ENCODE peak calls at places on chromosomes 12 and 14, in eight cellular contexts. J is cortex of kidney; U is HS-5; R is neural crest cell; I is activated T-cell treated with anti-CD3 and anti-CD28 coated beads, Interleukin-2, amount 50 U/mL, for 72 hours; Z is tibial artery; H is iPS DF 19.7; X is heart left ventricle. Q is an unnamed sample.

GRCh38 chr12:54364413-54364812 is at the start of gene GPR84:
- DNase-seq in J (no peak), U (no peak), R (no peak), I (peak), Z (no peak), H (no peak), X (no peak), Q (no peak)

GRCh38 chr14:31241450-31242114 is 34.0 kb upstream of the HECTD1 start:
- DNase-seq in J (no peak), U (no peak), R (no peak), I (no peak), Z (no peak), H (no peak), X (no peak), Q (no peak)

GRCh38 chr12:106195638-106196037 is 52.2 kb downstream of the CKAP4 start:
- DNase-seq in J (no peak), U (no peak), R (no peak), I (no peak), Z (peak), H (no peak), X (peak), Q (peak)

GRCh38 chr12:2722806-2723205 is 72.0 kb upstream of the FKBP4 start:
- DNase-seq in J (no peak), U (no peak), R (no peak), I (no peak), Z (no peak), H (no peak), X (no peak), Q (no peak)

GRCh38 chr12:109358154-109358869 is 10.6 kb downstream of the MYO1H start:
- DNase-seq in J (no peak), U (no peak), R (no peak), I (peak), Z (no peak), H (no peak), X (no peak), Q (no peak)

GRCh38 chr14:48341069-48341468 is 665.7 kb upstream of the MDGA2 start:
- DNase-seq in J (no peak), U (no peak), R (no peak), I (no peak), Z (no peak), H (no peak), X (no peak), Q (no peak)

GRCh38 chr12:124434951-124435805 is 132.2 kb downstream of the NCOR2 start:
- DNase-seq in J (no peak), U (no peak), R (no peak), I (no peak), Z (no peak), H (no peak), X (no peak), Q (no peak)

GRCh38 chr12:28517101-28517500 is 326.8 kb downstream of the CCDC91 start:
- DNase-seq in J (no peak), U (no peak), R (no peak), I (no peak), Z (no peak), H (no peak), X (no peak), Q (no peak)

GRCh38 chr12:52332381-52332780 is 11.2 kb upstream of the KRT83 start:
- DNase-seq in J (no peak), U (no peak), R (no peak), I (no peak), Z (peak), H (no peak), X (no peak), Q (no peak)

GRCh38 chr12:113237748-113238147 is 16.5 kb downstream of the TPCN1 start:
- DNase-seq in J (no peak), U (no peak), R (no peak), I (no peak), Z (peak), H (no peak), X (no peak), Q (no peak)

GRCh38 chr14:53536446-53536845 is 383.3 kb upstream of the DDHD1 start:
- DNase-seq in J (no peak), U (no peak), R (no peak), I (no peak), Z (no peak), H (no peak), X (no peak), Q (no peak)

GRCh38 chr12:67366530-67367196 is 97.5 kb downstream of the CAND1 start:
- DNase-seq in J (no peak), U (peak), R (no peak), I (no peak), Z (no peak), H (no peak), X (no peak), Q (no peak)

GRCh38 chr14:89845346-89845745 is 109.2 kb downstream of the EFCAB11 start:
- DNase-seq in J (no peak), U (no peak), R (no peak), I (no peak), Z (no peak), H (no peak), X (no peak), Q (no peak)

GRCh38 chr12:91478500-91478899 is 295.9 kb upstream of the DCN start:
- DNase-seq in J (no peak), U (no peak), R (no peak), I (no peak), Z (no peak), H (no peak), X (no peak), Q (no peak)

GRCh38 chr14:103292426-103293374 is 41.3 kb upstream of the EIF5 start:
- DNase-seq in J (no peak), U (peak), R (peak), I (peak), Z (peak), H (no peak), X (peak), Q (no peak)

GRCh38 chr14:101839236-101839635 is 77.7 kb downstream of the PPP2R5C start:
- DNase-seq in J (no peak), U (no peak), R (no peak), I (peak), Z (no peak), H (no peak), X (no peak), Q (no peak)

GRCh38 chr12:110102255-110102654 is 21.9 kb upstream of the IFT81 start:
- DNase-seq in J (no peak), U (peak), R (peak), I (peak), Z (no peak), H (peak), X (no peak), Q (no peak)

GRCh38 chr12:53613821-53614220 is 12.4 kb downstream of the ATF7 start:
- DNase-seq in J (no peak), U (no peak), R (no peak), I (no peak), Z (no peak), H (no peak), X (no peak), Q (no peak)

GRCh38 chr14:35631071-35631805 is 97.3 kb downstream of the INSM2 start:
- DNase-seq in J (no peak), U (no peak), R (no peak), I (no peak), Z (no peak), H (no peak), X (no peak), Q (no peak)

GRCh38 chr14:54814076-54814475 is 88.5 kb downstream of the GCH1 start:
- DNase-seq in J (no peak), U (no peak), R (no peak), I (peak), Z (no peak), H (no peak), X (no peak), Q (no peak)

GRCh38 chr12:94092516-94093241 is 55.7 kb upstream of the PLXNC1 start:
- DNase-seq in J (no peak), U (no peak), R (no peak), I (no peak), Z (peak), H (no peak), X (no peak), Q (no peak)

GRCh38 chr12:116962197-116962596 is 51.4 kb downstream of the FBXW8 start:
- DNase-seq in J (no peak), U (no peak), R (no peak), I (peak), Z (no peak), H (no peak), X (no peak), Q (no peak)

GRCh38 chr14:85187521-85187920 is 342.4 kb upstream of the FLRT2 start:
- DNase-seq in J (no peak), U (no peak), R (no peak), I (no peak), Z (no peak), H (no peak), X (no peak), Q (no peak)

Q was measured in coronary artery.